ENCODE peak calls at places on chromosomes 2 and 18, in seven cellular contexts. O is activated CD4-positive, alpha-beta memory T cell treated with anti-CD3 and anti-CD28 coated beads, Interleukin-2, amount 10 ng/mL, durations not matched to agents 7 days and 5 days; N is NCI-H1092; C is CD4-positive, CD25-positive, alpha-beta regulatory T cell; W is ACHN; U is IMR-90; K is stimulated activated CD8-positive, alpha-beta memory T cell treated with anti-CD3 and anti-CD28 coated beads, Interleukin-7, amount 100 ng/mL, for 24 hours. T is an unnamed sample.

GRCh38 chr2:75035444-75036353 is 77.3 kb downstream of the POLE4 start:
- DNase-seq in O (no peak), N (no peak), C (no peak), W (no peak), U (peak), K (no peak), T (no peak)

GRCh38 chr18:32891797-32892196 is 119.0 kb upstream of the KLHL14 start:
- DNase-seq in O (no peak), N (no peak), C (no peak), W (no peak), U (no peak), K (no peak), T (no peak)

GRCh38 chr2:108288534-108289106 is at the start of gene SULT1C2:
- DNase-seq in O (no peak), N (peak), C (no peak), W (no peak), U (peak), K (no peak), T (no peak)

GRCh38 chr2:3254438-3254941 is 123.1 kb downstream of the EIPR1 start:
- DNase-seq in O (no peak), N (no peak), C (no peak), W (peak), U (no peak), K (no peak), T (no peak)

GRCh38 chr2:127578411-127578810 is 42.9 kb downstream of the MYO7B start:
- DNase-seq in O (peak), N (no peak), C (no peak), W (no peak), U (no peak), K (no peak), T (peak)

GRCh38 chr2:28717339-28717758 is 34.3 kb upstream of the PPP1CB start:
- DNase-seq in O (no peak), N (no peak), C (no peak), W (peak), U (peak), K (no peak), T (no peak)

GRCh38 chr2:196171946-196172345 is 568 bp upstream of the STK17B start:
- DNase-seq in O (no peak), N (no peak), C (no peak), W (no peak), U (no peak), K (no peak), T (no peak)

GRCh38 chr2:69138793-69139510 is 126.0 kb downstream of the ANTXR1 start:
- DNase-seq in O (no peak), N (no peak), C (no peak), W (peak), U (peak), K (no peak), T (no peak)

GRCh38 chr2:69789762-69790600 is 39.5 kb upstream of the GMCL1 start:
- DNase-seq in O (no peak), N (no peak), C (no peak), W (no peak), U (peak), K (no peak), T (no peak)

GRCh38 chr18:49227456-49227855 is 233.0 kb downstream of the DYM start:
- DNase-seq in O (peak), N (no peak), C (no peak), W (no peak), U (no peak), K (no peak), T (peak)

GRCh38 chr2:195612515-195613495 is 44.2 kb upstream of the SLC39A10 start:
- DNase-seq in O (no peak), N (no peak), C (no peak), W (peak), U (peak), K (no peak), T (no peak)